ENCODE peak calls at places on chromosomes 3 and 15, in six cellular contexts. One of them, this sample, is unnamed.

GRCh38 chr3:195254454-195255175 is 16.3 kb downstream of the XXYLT1 start:
- DNase-seq in endothelial cell: no peak
- DNase-seq in bronchial epithelial cell: no peak
- DNase-seq in choroid plexus epithelial cell: no peak
- DNase-seq in GM23338: no peak
- DNase-seq in GM10248: no peak
- DNase-seq in this sample: no peak

GRCh38 chr15:77702211-77702957 is 69.7 kb upstream of the LINGO1 start:
- DNase-seq in endothelial cell: peak
- DNase-seq in bronchial epithelial cell: peak
- DNase-seq in choroid plexus epithelial cell: peak
- DNase-seq in GM23338: peak
- DNase-seq in GM10248: peak
- DNase-seq in this sample: no peak

GRCh38 chr3:131725414-131725813 is 222.6 kb upstream of the MRPL3 start:
- DNase-seq in endothelial cell: no peak
- DNase-seq in bronchial epithelial cell: no peak
- DNase-seq in choroid plexus epithelial cell: no peak
- DNase-seq in GM23338: no peak
- DNase-seq in GM10248: no peak
- DNase-seq in this sample: no peak

GRCh38 chr3:38029400-38030125 is at the start of gene PLCD1:
- DNase-seq in endothelial cell: peak
- DNase-seq in bronchial epithelial cell: no peak
- DNase-seq in choroid plexus epithelial cell: peak
- DNase-seq in GM23338: peak
- DNase-seq in GM10248: no peak
- DNase-seq in this sample: peak

GRCh38 chr3:17243616-17244015 is 358.9 kb downstream of the PLCL2 start:
- DNase-seq in endothelial cell: no peak
- DNase-seq in bronchial epithelial cell: no peak
- DNase-seq in choroid plexus epithelial cell: no peak
- DNase-seq in GM23338: no peak
- DNase-seq in GM10248: no peak
- DNase-seq in this sample: no peak

GRCh38 chr15:96416934-96417759 is 86.6 kb downstream of the NR2F2 start:
- DNase-seq in endothelial cell: peak
- DNase-seq in bronchial epithelial cell: peak
- DNase-seq in choroid plexus epithelial cell: peak
- DNase-seq in GM23338: peak
- DNase-seq in GM10248: no peak
- DNase-seq in this sample: no peak

GRCh38 chr3:17194116-17194515 is 309.4 kb downstream of the PLCL2 start:
- DNase-seq in endothelial cell: no peak
- DNase-seq in bronchial epithelial cell: no peak
- DNase-seq in choroid plexus epithelial cell: no peak
- DNase-seq in GM23338: no peak
- DNase-seq in GM10248: no peak
- DNase-seq in this sample: no peak

GRCh38 chr3:76370749-76371148 is 585.4 kb upstream of the ZNF717 start:
- DNase-seq in endothelial cell: no peak
- DNase-seq in bronchial epithelial cell: no peak
- DNase-seq in choroid plexus epithelial cell: peak
- DNase-seq in GM23338: no peak
- DNase-seq in GM10248: no peak
- DNase-seq in this sample: no peak

GRCh38 chr3:120181632-120182031 is 87.4 kb upstream of the GSK3B start:
- DNase-seq in endothelial cell: no peak
- DNase-seq in bronchial epithelial cell: no peak
- DNase-seq in choroid plexus epithelial cell: no peak
- DNase-seq in GM23338: no peak
- DNase-seq in GM10248: no peak
- DNase-seq in this sample: no peak

GRCh38 chr3:132635052-132635451 is 24.6 kb downstream of the ACAD11 start:
- DNase-seq in endothelial cell: no peak
- DNase-seq in bronchial epithelial cell: no peak
- DNase-seq in choroid plexus epithelial cell: no peak
- DNase-seq in GM23338: no peak
- DNase-seq in GM10248: no peak
- DNase-seq in this sample: no peak

GRCh38 chr15:68053701-68053996 is 466 bp upstream of the PIAS1 start:
- DNase-seq in endothelial cell: no peak
- DNase-seq in bronchial epithelial cell: no peak
- DNase-seq in choroid plexus epithelial cell: no peak
- DNase-seq in GM23338: no peak
- DNase-seq in GM10248: no peak
- DNase-seq in this sample: no peak

GRCh38 chr15:68053001-68053400 is 1.1 kb upstream of the PIAS1 start:
- DNase-seq in endothelial cell: no peak
- DNase-seq in bronchial epithelial cell: no peak
- DNase-seq in choroid plexus epithelial cell: no peak
- DNase-seq in GM23338: no peak
- DNase-seq in GM10248: no peak
- DNase-seq in this sample: no peak

GRCh38 chr15:68052431-68052830 is 1.7 kb upstream of the PIAS1 start:
- DNase-seq in endothelial cell: no peak
- DNase-seq in bronchial epithelial cell: peak
- DNase-seq in choroid plexus epithelial cell: no peak
- DNase-seq in GM23338: no peak
- DNase-seq in GM10248: no peak
- DNase-seq in this sample: no peak

GRCh38 chr15:68051907-68052306 is 2.2 kb upstream of the PIAS1 start:
- DNase-seq in endothelial cell: no peak
- DNase-seq in bronchial epithelial cell: no peak
- DNase-seq in choroid plexus epithelial cell: no peak
- DNase-seq in GM23338: no peak
- DNase-seq in GM10248: no peak
- DNase-seq in this sample: no peak

GRCh38 chr15:68051109-68051508 is 3.0 kb upstream of the PIAS1 start:
- DNase-seq in endothelial cell: no peak
- DNase-seq in bronchial epithelial cell: no peak
- DNase-seq in choroid plexus epithelial cell: no peak
- DNase-seq in GM23338: no peak
- DNase-seq in GM10248: no peak
- DNase-seq in this sample: no peak
- TF ChIP-seq CTCF in endothelial cell: no peak
- TF ChIP-seq CTCF in bronchial epithelial cell: no peak
- TF ChIP-seq CTCF in choroid plexus epithelial cell: peak
- TF ChIP-seq CTCF in GM23338: peak
- TF ChIP-seq CTCF in GM10248: no peak
- TF ChIP-seq CTCF in this sample: peak

GRCh38 chr15:101099183-101099582 is 152.7 kb downstream of the CHSY1 start:
- DNase-seq in endothelial cell: no peak
- DNase-seq in bronchial epithelial cell: peak
- DNase-seq in choroid plexus epithelial cell: no peak
- DNase-seq in GM23338: no peak
- DNase-seq in GM10248: no peak
- DNase-seq in this sample: no peak
- TF ChIP-seq CTCF in endothelial cell: no peak
- TF ChIP-seq CTCF in bronchial epithelial cell: peak
- TF ChIP-seq CTCF in choroid plexus epithelial cell: no peak
- TF ChIP-seq CTCF in GM23338: no peak
- TF ChIP-seq CTCF in GM10248: no peak
- TF ChIP-seq CTCF in this sample: no peak

GRCh38 chr3:99365979-99366378 is 272.4 kb upstream of the COL8A1 start:
- DNase-seq in endothelial cell: no peak
- DNase-seq in bronchial epithelial cell: no peak
- DNase-seq in choroid plexus epithelial cell: no peak
- DNase-seq in GM23338: no peak
- DNase-seq in GM10248: no peak
- DNase-seq in this sample: no peak

GRCh38 chr3:99365396-99365795 is 273.0 kb upstream of the COL8A1 start:
- DNase-seq in endothelial cell: no peak
- DNase-seq in bronchial epithelial cell: no peak
- DNase-seq in choroid plexus epithelial cell: no peak
- DNase-seq in GM23338: no peak
- DNase-seq in GM10248: no peak
- DNase-seq in this sample: no peak

DNA sequence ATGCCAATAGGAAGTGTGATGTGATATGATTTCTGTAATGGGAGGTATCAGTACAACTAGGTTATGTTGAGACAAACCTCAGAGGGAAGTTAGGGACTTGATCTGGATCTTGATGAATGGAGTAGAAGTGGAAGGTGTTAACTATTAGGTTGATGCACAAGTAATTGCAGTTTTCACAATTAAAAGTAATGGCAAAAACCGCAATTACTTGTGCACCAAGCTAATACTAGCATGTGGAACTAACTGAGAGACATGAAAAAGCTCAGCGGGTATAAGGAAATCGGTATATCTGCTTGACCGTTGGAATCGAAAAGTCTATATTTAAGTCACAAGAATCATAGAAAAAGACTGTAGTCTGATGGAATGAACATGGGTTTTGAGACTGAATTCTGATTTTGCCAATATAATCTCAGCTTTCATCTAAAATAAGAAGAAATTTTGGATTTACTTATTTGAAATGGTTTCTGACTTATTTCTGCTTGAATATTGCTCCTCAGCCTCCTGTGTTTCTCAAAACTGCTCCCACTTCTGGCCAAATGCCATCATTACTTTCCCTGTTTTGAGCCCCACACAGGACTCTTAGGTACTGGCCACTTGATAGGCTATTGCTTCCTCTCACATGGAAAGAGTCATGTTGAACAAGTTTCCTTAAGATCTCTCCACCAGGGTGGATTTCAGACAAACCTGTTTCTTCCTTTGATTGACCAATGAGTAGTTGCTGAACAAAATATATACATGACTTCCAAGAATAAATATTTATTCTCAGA is 271.5 kb upstream of the COL8A1 start:
- DNase-seq in endothelial cell: no peak
- DNase-seq in bronchial epithelial cell: peak
- DNase-seq in choroid plexus epithelial cell: peak
- DNase-seq in GM23338: peak
- DNase-seq in GM10248: no peak
- DNase-seq in this sample: no peak
- TF ChIP-seq CTCF in endothelial cell: no peak
- TF ChIP-seq CTCF in bronchial epithelial cell: no peak
- TF ChIP-seq CTCF in choroid plexus epithelial cell: no peak
- TF ChIP-seq CTCF in GM23338: peak
- TF ChIP-seq CTCF in GM10248: no peak
- TF ChIP-seq CTCF in this sample: peak

DNA sequence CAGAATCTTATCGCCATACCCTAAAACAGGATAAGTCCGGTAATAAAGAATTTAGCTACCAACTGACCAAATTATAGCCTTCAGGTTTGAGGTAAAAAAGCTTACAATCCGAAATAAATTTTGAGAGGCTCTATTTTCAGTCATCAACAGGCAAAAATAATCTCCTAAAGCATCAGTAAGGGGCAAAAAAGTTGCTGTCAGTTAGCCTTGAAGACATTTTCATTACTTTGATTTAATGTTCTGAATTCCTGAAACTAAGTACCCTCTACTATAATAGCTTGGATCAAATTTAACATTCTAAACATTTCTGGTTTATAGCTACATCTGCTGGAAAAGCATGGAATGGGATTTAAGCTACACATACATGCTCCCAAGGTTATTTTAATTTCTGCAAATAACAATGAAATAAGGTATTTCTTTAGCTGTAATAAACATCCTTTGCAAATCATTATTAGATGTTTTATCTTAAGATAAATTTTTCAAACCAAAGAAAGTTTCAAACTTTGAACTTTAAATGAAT is 245.5 kb downstream of the ULK4 start:
- DNase-seq in endothelial cell: no peak
- DNase-seq in bronchial epithelial cell: peak
- DNase-seq in choroid plexus epithelial cell: peak
- DNase-seq in GM23338: no peak
- DNase-seq in GM10248: no peak
- DNase-seq in this sample: no peak
- TF ChIP-seq CTCF in endothelial cell: no peak
- TF ChIP-seq CTCF in bronchial epithelial cell: no peak
- TF ChIP-seq CTCF in choroid plexus epithelial cell: peak
- TF ChIP-seq CTCF in GM23338: no peak
- TF ChIP-seq CTCF in GM10248: no peak
- TF ChIP-seq CTCF in this sample: peak

DNA sequence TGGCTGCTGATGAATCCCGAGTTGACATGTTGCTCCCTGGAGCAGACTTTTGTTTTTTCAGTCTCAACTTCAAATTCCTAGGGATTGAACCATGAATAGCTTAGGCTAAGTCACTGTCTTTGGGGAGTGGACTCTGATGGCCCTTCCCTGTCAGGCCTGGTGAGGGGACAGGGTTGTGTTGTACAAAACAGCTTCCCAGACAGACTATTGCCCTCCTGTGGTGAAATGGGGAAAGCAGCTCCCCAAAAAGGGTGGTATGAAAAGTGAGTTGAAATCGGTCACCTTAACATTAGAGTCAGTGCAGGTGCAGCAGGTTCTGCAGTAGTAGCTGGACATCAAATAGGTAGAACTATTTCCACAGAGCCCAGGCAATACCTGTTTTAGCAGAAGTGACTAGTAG is 775.6 kb downstream of the ROBO2 start:
- DNase-seq in endothelial cell: peak
- DNase-seq in bronchial epithelial cell: peak
- DNase-seq in choroid plexus epithelial cell: no peak
- DNase-seq in GM23338: peak
- DNase-seq in GM10248: no peak
- DNase-seq in this sample: no peak
- TF ChIP-seq CTCF in endothelial cell: peak
- TF ChIP-seq CTCF in bronchial epithelial cell: peak
- TF ChIP-seq CTCF in choroid plexus epithelial cell: peak
- TF ChIP-seq CTCF in GM23338: peak
- TF ChIP-seq CTCF in GM10248: peak
- TF ChIP-seq CTCF in this sample: peak

GRCh38 chr3:123745184-123745855 is 138.8 kb downstream of the MYLK start:
- DNase-seq in endothelial cell: no peak
- DNase-seq in bronchial epithelial cell: peak
- DNase-seq in choroid plexus epithelial cell: peak
- DNase-seq in GM23338: peak
- DNase-seq in GM10248: no peak
- DNase-seq in this sample: no peak
- TF ChIP-seq CTCF in endothelial cell: no peak
- TF ChIP-seq CTCF in bronchial epithelial cell: no peak
- TF ChIP-seq CTCF in choroid plexus epithelial cell: peak
- TF ChIP-seq CTCF in GM23338: peak
- TF ChIP-seq CTCF in GM10248: no peak
- TF ChIP-seq CTCF in this sample: peak

DNA sequence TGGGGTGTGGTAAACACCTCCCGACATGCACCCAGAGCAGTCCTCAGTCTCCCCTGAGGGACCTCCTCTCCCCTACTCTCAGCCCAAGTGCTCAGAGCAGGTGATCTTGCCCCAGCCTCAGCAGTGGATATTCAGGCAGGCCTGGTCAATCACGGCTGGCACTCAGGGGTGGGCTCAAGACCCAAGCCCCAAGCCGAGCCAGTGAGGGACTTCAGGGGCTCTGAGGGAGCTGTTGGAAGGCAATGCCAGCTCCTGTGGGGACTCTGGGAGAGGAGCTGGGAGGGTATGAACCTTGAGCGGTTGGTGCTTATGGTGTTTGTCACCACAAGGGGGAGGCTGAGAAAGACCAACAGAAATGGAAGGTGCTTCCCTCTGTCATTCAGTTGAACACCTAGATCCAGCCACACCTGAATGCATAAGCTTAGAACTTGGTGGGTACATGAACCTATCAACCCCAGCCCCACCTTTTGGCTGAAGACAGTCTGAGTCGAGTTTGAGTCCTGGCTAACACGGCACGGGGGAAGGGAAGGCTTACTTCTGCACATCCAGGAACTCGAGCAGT is 19.4 kb downstream of the ALS2CL start:
- DNase-seq in endothelial cell: no peak
- DNase-seq in bronchial epithelial cell: no peak
- DNase-seq in choroid plexus epithelial cell: no peak
- DNase-seq in GM23338: no peak
- DNase-seq in GM10248: no peak
- DNase-seq in this sample: peak
- TF ChIP-seq CTCF in endothelial cell: peak
- TF ChIP-seq CTCF in bronchial epithelial cell: peak
- TF ChIP-seq CTCF in choroid plexus epithelial cell: peak
- TF ChIP-seq CTCF in GM23338: peak
- TF ChIP-seq CTCF in GM10248: no peak
- TF ChIP-seq CTCF in this sample: peak

This sample was measured in chondrocyte.